ENCODE peak calls at places on chromosomes 12 and 14, in nine cellular contexts. One of them, this sample, is unnamed.

GRCh38 chr12:51820721-51821422 is 27.6 kb downstream of the FIGNL2 start:
- DNase-seq in naive thymus-derived CD4-positive, alpha-beta T cell: peak; percentile 79
- DNase-seq in uterus: peak; percentile 39
- DNase-seq in kidney: peak; percentile 86
- DNase-seq in fibroblast of lung: peak; percentile 63
- DNase-seq in left ventricle myocardium inferior: peak; percentile 73
- DNase-seq in foreskin fibroblast: no peak
- DNase-seq in CD4-positive, alpha-beta memory T cell: peak; percentile 73
- DNase-seq in CD8-positive, alpha-beta T cell: peak; percentile 80
- DNase-seq in this sample: no peak

GRCh38 chr12:27966870-27967269 is 5.7 kb downstream of the PTHLH start:
- DNase-seq in naive thymus-derived CD4-positive, alpha-beta T cell: no peak
- DNase-seq in uterus: no peak
- DNase-seq in kidney: no peak
- DNase-seq in fibroblast of lung: peak; percentile 98
- DNase-seq in left ventricle myocardium inferior: no peak
- DNase-seq in foreskin fibroblast: peak; percentile 88
- DNase-seq in CD4-positive, alpha-beta memory T cell: no peak
- DNase-seq in CD8-positive, alpha-beta T cell: no peak
- DNase-seq in this sample: peak; percentile 91

GRCh38 chr12:12790956-12791355 is 5.5 kb downstream of the APOLD1 start:
- DNase-seq in naive thymus-derived CD4-positive, alpha-beta T cell: no peak
- DNase-seq in uterus: no peak
- DNase-seq in kidney: no peak
- DNase-seq in fibroblast of lung: no peak
- DNase-seq in left ventricle myocardium inferior: no peak
- DNase-seq in foreskin fibroblast: no peak
- DNase-seq in CD4-positive, alpha-beta memory T cell: no peak
- DNase-seq in CD8-positive, alpha-beta T cell: no peak
- DNase-seq in this sample: no peak

GRCh38 chr12:26680724-26681455 is 152.1 kb downstream of the ITPR2 start:
- DNase-seq in naive thymus-derived CD4-positive, alpha-beta T cell: no peak
- DNase-seq in uterus: no peak
- DNase-seq in kidney: no peak
- DNase-seq in fibroblast of lung: peak; percentile 57
- DNase-seq in left ventricle myocardium inferior: no peak
- DNase-seq in foreskin fibroblast: peak; percentile 41
- DNase-seq in CD4-positive, alpha-beta memory T cell: no peak
- DNase-seq in CD8-positive, alpha-beta T cell: no peak
- DNase-seq in this sample: peak; percentile 39

GRCh38 chr12:122144885-122145284 is 29.1 kb downstream of the IL31 start:
- DNase-seq in naive thymus-derived CD4-positive, alpha-beta T cell: no peak
- DNase-seq in uterus: no peak
- DNase-seq in kidney: no peak
- DNase-seq in fibroblast of lung: no peak
- DNase-seq in left ventricle myocardium inferior: no peak
- DNase-seq in foreskin fibroblast: no peak
- DNase-seq in CD4-positive, alpha-beta memory T cell: no peak
- DNase-seq in CD8-positive, alpha-beta T cell: no peak
- DNase-seq in this sample: no peak

GRCh38 chr12:132446535-132447326 is 43.2 kb upstream of the FBRSL1 start:
- DNase-seq in naive thymus-derived CD4-positive, alpha-beta T cell: no peak
- DNase-seq in uterus: no peak
- DNase-seq in kidney: peak; percentile 46
- DNase-seq in fibroblast of lung: no peak
- DNase-seq in left ventricle myocardium inferior: no peak
- DNase-seq in foreskin fibroblast: no peak
- DNase-seq in CD4-positive, alpha-beta memory T cell: no peak
- DNase-seq in CD8-positive, alpha-beta T cell: no peak
- DNase-seq in this sample: no peak

GRCh38 chr12:105502426-105502930 is 172.0 kb downstream of the C12orf75 start:
- DNase-seq in naive thymus-derived CD4-positive, alpha-beta T cell: no peak
- DNase-seq in uterus: no peak
- DNase-seq in kidney: no peak
- DNase-seq in fibroblast of lung: no peak
- DNase-seq in left ventricle myocardium inferior: no peak
- DNase-seq in foreskin fibroblast: no peak
- DNase-seq in CD4-positive, alpha-beta memory T cell: no peak
- DNase-seq in CD8-positive, alpha-beta T cell: no peak
- DNase-seq in this sample: no peak

GRCh38 chr12:26127404-26127803 is 2.6 kb upstream of the BHLHE41 start:
- DNase-seq in naive thymus-derived CD4-positive, alpha-beta T cell: no peak
- DNase-seq in uterus: no peak
- DNase-seq in kidney: no peak
- DNase-seq in fibroblast of lung: no peak
- DNase-seq in left ventricle myocardium inferior: no peak
- DNase-seq in foreskin fibroblast: no peak
- DNase-seq in CD4-positive, alpha-beta memory T cell: no peak
- DNase-seq in CD8-positive, alpha-beta T cell: no peak
- DNase-seq in this sample: no peak

GRCh38 chr12:61934564-61934963 is 325.6 kb upstream of the USP15 start:
- DNase-seq in naive thymus-derived CD4-positive, alpha-beta T cell: no peak
- DNase-seq in uterus: no peak
- DNase-seq in kidney: no peak
- DNase-seq in fibroblast of lung: no peak
- DNase-seq in left ventricle myocardium inferior: no peak
- DNase-seq in foreskin fibroblast: no peak
- DNase-seq in CD4-positive, alpha-beta memory T cell: no peak
- DNase-seq in CD8-positive, alpha-beta T cell: no peak
- DNase-seq in this sample: no peak

GRCh38 chr12:71857657-71858056 is 18.1 kb downstream of the TBC1D15 start:
- DNase-seq in naive thymus-derived CD4-positive, alpha-beta T cell: no peak
- DNase-seq in uterus: no peak
- DNase-seq in kidney: no peak
- DNase-seq in fibroblast of lung: no peak
- DNase-seq in left ventricle myocardium inferior: no peak
- DNase-seq in foreskin fibroblast: no peak
- DNase-seq in CD4-positive, alpha-beta memory T cell: no peak
- DNase-seq in CD8-positive, alpha-beta T cell: no peak
- DNase-seq in this sample: no peak

GRCh38 chr12:1640630-1641234 is 11.7 kb downstream of the WNT5B start:
- DNase-seq in naive thymus-derived CD4-positive, alpha-beta T cell: no peak
- DNase-seq in uterus: no peak
- DNase-seq in kidney: no peak
- DNase-seq in fibroblast of lung: no peak
- DNase-seq in left ventricle myocardium inferior: no peak
- DNase-seq in foreskin fibroblast: no peak
- DNase-seq in CD4-positive, alpha-beta memory T cell: no peak
- DNase-seq in CD8-positive, alpha-beta T cell: no peak
- DNase-seq in this sample: no peak

GRCh38 chr14:76497550-76498484 is 121.9 kb downstream of the ESRRB start:
- DNase-seq in naive thymus-derived CD4-positive, alpha-beta T cell: no peak
- DNase-seq in uterus: no peak
- DNase-seq in kidney: peak; percentile 29
- DNase-seq in fibroblast of lung: no peak
- DNase-seq in left ventricle myocardium inferior: no peak
- DNase-seq in foreskin fibroblast: no peak
- DNase-seq in CD4-positive, alpha-beta memory T cell: no peak
- DNase-seq in CD8-positive, alpha-beta T cell: no peak
- DNase-seq in this sample: no peak

GRCh38 chr14:92929689-92930608 is 7.0 kb downstream of the CHGA start:
- DNase-seq in naive thymus-derived CD4-positive, alpha-beta T cell: no peak
- DNase-seq in uterus: no peak
- DNase-seq in kidney: no peak
- DNase-seq in fibroblast of lung: no peak
- DNase-seq in left ventricle myocardium inferior: no peak
- DNase-seq in foreskin fibroblast: no peak
- DNase-seq in CD4-positive, alpha-beta memory T cell: no peak
- DNase-seq in CD8-positive, alpha-beta T cell: no peak
- DNase-seq in this sample: no peak
- H3K4me3 ChIP-seq in naive thymus-derived CD4-positive, alpha-beta T cell: no peak overlapping the region
- H3K4me3 ChIP-seq in uterus: no peak overlapping the region
- H3K4me3 ChIP-seq in kidney: no peak overlapping the region
- H3K4me3 ChIP-seq in fibroblast of lung: no peak overlapping the region
- H3K4me3 ChIP-seq in left ventricle myocardium inferior: no peak overlapping the region
- H3K4me3 ChIP-seq in foreskin fibroblast: no peak overlapping the region
- H3K4me3 ChIP-seq in CD4-positive, alpha-beta memory T cell: no peak overlapping the region
- H3K4me3 ChIP-seq in CD8-positive, alpha-beta T cell: no peak overlapping the region
- H3K4me3 ChIP-seq in this sample: no peak overlapping the region

GRCh38 chr12:6328045-6328779 is 13.7 kb downstream of the TNFRSF1A start:
- DNase-seq in naive thymus-derived CD4-positive, alpha-beta T cell: no peak
- DNase-seq in uterus: peak; percentile 33
- DNase-seq in kidney: no peak
- DNase-seq in fibroblast of lung: no peak
- DNase-seq in left ventricle myocardium inferior: no peak
- DNase-seq in foreskin fibroblast: no peak
- DNase-seq in CD4-positive, alpha-beta memory T cell: no peak
- DNase-seq in CD8-positive, alpha-beta T cell: no peak
- DNase-seq in this sample: no peak

GRCh38 chr12:6328945-6329692 is 12.8 kb downstream of the TNFRSF1A start:
- DNase-seq in naive thymus-derived CD4-positive, alpha-beta T cell: no peak
- DNase-seq in uterus: no peak
- DNase-seq in kidney: peak; percentile 48
- DNase-seq in fibroblast of lung: no peak
- DNase-seq in left ventricle myocardium inferior: no peak
- DNase-seq in foreskin fibroblast: no peak
- DNase-seq in CD4-positive, alpha-beta memory T cell: no peak
- DNase-seq in CD8-positive, alpha-beta T cell: no peak
- DNase-seq in this sample: no peak

GRCh38 chr12:6327159-6327558 is 14.7 kb downstream of the TNFRSF1A start:
- DNase-seq in naive thymus-derived CD4-positive, alpha-beta T cell: no peak
- DNase-seq in uterus: peak; percentile 39
- DNase-seq in kidney: no peak
- DNase-seq in fibroblast of lung: no peak
- DNase-seq in left ventricle myocardium inferior: no peak
- DNase-seq in foreskin fibroblast: no peak
- DNase-seq in CD4-positive, alpha-beta memory T cell: no peak
- DNase-seq in CD8-positive, alpha-beta T cell: no peak
- DNase-seq in this sample: no peak

GRCh38 chr12:6326316-6326959 is 15.4 kb downstream of the TNFRSF1A start:
- DNase-seq in naive thymus-derived CD4-positive, alpha-beta T cell: no peak
- DNase-seq in uterus: peak; percentile 86
- DNase-seq in kidney: no peak
- DNase-seq in fibroblast of lung: peak; percentile 68
- DNase-seq in left ventricle myocardium inferior: peak; percentile 53
- DNase-seq in foreskin fibroblast: peak; percentile 52
- DNase-seq in CD4-positive, alpha-beta memory T cell: no peak
- DNase-seq in CD8-positive, alpha-beta T cell: no peak
- DNase-seq in this sample: peak; percentile 35

GRCh38 chr12:6327591-6328041 is 14.3 kb downstream of the TNFRSF1A start:
- DNase-seq in naive thymus-derived CD4-positive, alpha-beta T cell: no peak
- DNase-seq in uterus: peak; percentile 45
- DNase-seq in kidney: peak; percentile 83
- DNase-seq in fibroblast of lung: no peak
- DNase-seq in left ventricle myocardium inferior: no peak
- DNase-seq in foreskin fibroblast: no peak
- DNase-seq in CD4-positive, alpha-beta memory T cell: no peak
- DNase-seq in CD8-positive, alpha-beta T cell: no peak
- DNase-seq in this sample: no peak
- H3K4me3 ChIP-seq in naive thymus-derived CD4-positive, alpha-beta T cell: no peak overlapping the region
- H3K4me3 ChIP-seq in uterus: no peak overlapping the region
- H3K4me3 ChIP-seq in kidney: no peak overlapping the region
- H3K4me3 ChIP-seq in fibroblast of lung: no peak overlapping the region
- H3K4me3 ChIP-seq in left ventricle myocardium inferior: peak overlapping the region; percentile 2
- H3K4me3 ChIP-seq in foreskin fibroblast: no peak overlapping the region
- H3K4me3 ChIP-seq in CD4-positive, alpha-beta memory T cell: no peak overlapping the region
- H3K4me3 ChIP-seq in CD8-positive, alpha-beta T cell: no peak overlapping the region
- H3K4me3 ChIP-seq in this sample: no peak overlapping the region

GRCh38 chr12:81520064-81520945 is 238.8 kb downstream of the PPFIA2 start:
- DNase-seq in naive thymus-derived CD4-positive, alpha-beta T cell: no peak
- DNase-seq in uterus: no peak
- DNase-seq in kidney: no peak
- DNase-seq in fibroblast of lung: peak; percentile 27
- DNase-seq in left ventricle myocardium inferior: no peak
- DNase-seq in foreskin fibroblast: no peak
- DNase-seq in CD4-positive, alpha-beta memory T cell: no peak
- DNase-seq in CD8-positive, alpha-beta T cell: no peak
- DNase-seq in this sample: no peak
- H3K4me3 ChIP-seq in naive thymus-derived CD4-positive, alpha-beta T cell: no peak overlapping the region
- H3K4me3 ChIP-seq in uterus: no peak overlapping the region
- H3K4me3 ChIP-seq in kidney: no peak overlapping the region
- H3K4me3 ChIP-seq in fibroblast of lung: peak overlapping the region; percentile 40
- H3K4me3 ChIP-seq in left ventricle myocardium inferior: peak overlapping the region; percentile 29
- H3K4me3 ChIP-seq in foreskin fibroblast: no peak overlapping the region
- H3K4me3 ChIP-seq in CD4-positive, alpha-beta memory T cell: no peak overlapping the region
- H3K4me3 ChIP-seq in CD8-positive, alpha-beta T cell: no peak overlapping the region
- H3K4me3 ChIP-seq in this sample: no peak overlapping the region

DNA sequence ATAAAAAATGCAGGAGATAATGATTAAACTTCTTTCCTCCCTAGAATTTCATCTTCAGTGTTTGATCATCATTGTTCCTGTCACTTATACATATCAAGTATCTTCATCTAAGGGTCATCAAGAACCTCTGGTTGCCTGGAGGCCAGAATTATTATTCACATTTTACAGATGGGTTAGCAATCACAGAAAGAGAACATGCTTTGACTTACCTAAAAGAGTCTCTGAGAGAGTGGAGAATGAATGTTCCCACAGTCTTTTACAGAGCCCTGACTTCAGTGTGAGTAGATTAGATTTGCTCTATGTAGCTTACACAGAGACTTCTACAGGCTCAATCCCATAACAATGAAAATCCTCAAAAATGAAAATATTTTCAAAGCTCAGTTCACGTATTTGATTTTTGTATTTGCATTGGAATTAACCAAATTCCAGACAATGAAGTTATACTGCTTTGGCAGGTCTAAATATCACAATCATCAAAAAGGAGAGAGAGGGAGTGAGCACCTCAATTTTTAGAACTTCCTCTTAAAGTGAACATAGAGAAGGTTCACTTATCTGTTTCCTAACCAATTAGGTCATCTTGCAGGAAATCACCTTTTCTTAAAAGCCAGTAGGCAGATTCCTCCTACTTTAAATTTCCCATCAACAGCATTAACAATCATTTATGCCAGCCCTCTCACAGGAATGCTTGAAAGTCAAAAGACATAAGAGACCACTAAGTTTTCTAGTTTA is 388.9 kb downstream of the ZFP36L1 start:
- DNase-seq in naive thymus-derived CD4-positive, alpha-beta T cell: no peak
- DNase-seq in uterus: no peak
- DNase-seq in kidney: no peak
- DNase-seq in fibroblast of lung: no peak
- DNase-seq in left ventricle myocardium inferior: no peak
- DNase-seq in foreskin fibroblast: no peak
- DNase-seq in CD4-positive, alpha-beta memory T cell: peak; percentile 15
- DNase-seq in CD8-positive, alpha-beta T cell: no peak
- DNase-seq in this sample: no peak
- H3K4me3 ChIP-seq in naive thymus-derived CD4-positive, alpha-beta T cell: no peak overlapping the region
- H3K4me3 ChIP-seq in uterus: no peak overlapping the region
- H3K4me3 ChIP-seq in kidney: no peak overlapping the region
- H3K4me3 ChIP-seq in fibroblast of lung: no peak overlapping the region
- H3K4me3 ChIP-seq in left ventricle myocardium inferior: no peak overlapping the region
- H3K4me3 ChIP-seq in foreskin fibroblast: no peak overlapping the region
- H3K4me3 ChIP-seq in CD4-positive, alpha-beta memory T cell: no peak overlapping the region
- H3K4me3 ChIP-seq in CD8-positive, alpha-beta T cell: no peak overlapping the region
- H3K4me3 ChIP-seq in this sample: no peak overlapping the region